ENCODE peak calls at places on chromosomes 7 and 10, in eight cellular contexts. B is ELR; N is astrocyte of the cerebellum; R is stimulated activated naive B cell treated with anti-CD40 and anti-IgM and Interleukin-4, amounts not matched to agents 10 μg/mL and 1 μg/mL and 100 μg/mL, for 72 hours; S is caudate nucleus; C is NCI-H2081; W is stimulated activated CD8-positive, alpha-beta memory T cell treated with anti-CD3 and anti-CD28 coated beads, Interleukin-2, amount 100 ng/mL, for 48 hours; U is aorta. L is an unnamed sample.
A peak's percentile ranks its signal among the peaks of the same experiment; 100 is the strongest.

GRCh38 chr7:90607196-90607595 is 11.1 kb downstream of the CDK14 start:
- DNase-seq in R (no peak), U (no peak), S (no peak), W (no peak), B (no peak), N (no peak), C (no peak), L (no peak)

GRCh38 chr7:27196287-27196739 is 3.6 kb downstream of the HOXA13 start:
- DNase-seq in U (peak; percentile 95), C (peak; percentile 66), W (peak; percentile 68), R (peak; percentile 58), B (peak; percentile 88), S (peak; percentile 6), N (peak; percentile 53), L (peak; percentile 70)

GRCh38 chr7:106371629-106372028 is 86.8 kb upstream of the NAMPT start:
- DNase-seq in N (no peak), B (no peak), S (no peak), R (no peak), W (no peak), U (no peak), C (no peak), L (no peak)

GRCh38 chr7:3177271-3177670 is 123.8 kb upstream of the SDK1 start:
- DNase-seq in C (no peak), S (no peak), B (no peak), W (no peak), N (no peak), U (no peak), R (no peak), L (no peak)

GRCh38 chr7:80089341-80089740 is 45.3 kb upstream of the GNAI1 start:
- DNase-seq in N (no peak), W (no peak), S (no peak), R (no peak), U (no peak), B (peak; percentile 35), C (no peak), L (no peak)

GRCh38 chr10:78953124-78954008 is 115.4 kb upstream of the ZMIZ1 start:
- DNase-seq in N (peak; percentile 49), S (no peak), B (peak; percentile 65), W (no peak), C (no peak), R (no peak), U (no peak), L (peak; percentile 33)

GRCh38 chr10:30116254-30116573 is 56.8 kb upstream of the JCAD start:
- DNase-seq in S (no peak), U (no peak), R (no peak), W (no peak), B (no peak), N (no peak), C (no peak), L (no peak)

GRCh38 chr10:90319188-90319914 is 538.5 kb downstream of the HTR7 start:
- DNase-seq in B (peak; percentile 90), N (peak; percentile 90), W (no peak), U (no peak), C (peak; percentile 58), R (peak; percentile 12), S (peak; percentile 2), L (peak; percentile 6)

GRCh38 chr7:128025380-128025779 is 5.9 kb downstream of the LRRC4 start:
- DNase-seq in S (no peak), W (no peak), U (no peak), N (no peak), B (peak; percentile 51), C (no peak), R (no peak), L (no peak)

GRCh38 chr7:64686493-64687184 is 20.7 kb downstream of the ZNF107 start:
- DNase-seq in S (no peak), N (no peak), C (no peak), U (no peak), B (no peak), R (peak; percentile 59), W (no peak), L (no peak)

GRCh38 chr7:48748081-48748833 is 176.1 kb upstream of the CDC14C start:
- DNase-seq in S (no peak), C (no peak), R (no peak), W (no peak), N (no peak), B (no peak), U (no peak), L (no peak)

GRCh38 chr10:5493698-5494097 is 5.7 kb downstream of the CALML5 start:
- DNase-seq in S (no peak), N (no peak), B (no peak), W (no peak), U (no peak), R (no peak), C (no peak), L (no peak)

L was measured in GM19239.